ENCODE peak calls at places on chromosome 1, in six cellular contexts. K is foreskin fibroblast; S is CD8-positive, alpha-beta T cell; C is ascending aorta; Y is left ventricle myocardium inferior; B is bronchial epithelial cell. H is an unnamed sample.
A peak's percentile ranks its signal among the peaks of the same experiment; 100 is the strongest.

GRCh38 chr1:118905206-118905605 is 82.9 kb downstream of the TBX15 start:
- DNase-seq in K (no peak), S (no peak), C (no peak), Y (no peak), B (no peak), H (no peak)

GRCh38 chr1:55428944-55429931 is 214.1 kb upstream of the USP24 start:
- DNase-seq in K (peak; percentile 100), S (no peak), C (peak; percentile 69), Y (peak; percentile 24), B (peak; percentile 98), H (no peak)

GRCh38 chr1:192700834-192701271 is 64.9 kb downstream of the RGS13 start:
- DNase-seq in K (peak; percentile 89), S (no peak), C (no peak), Y (no peak), B (peak; percentile 73), H (no peak)

GRCh38 chr1:246569248-246570238 is 3.3 kb downstream of the CNST start:
- DNase-seq in K (no peak), S (no peak), C (no peak), Y (no peak), B (peak; percentile 91), H (no peak)

GRCh38 chr1:44084998-44085675 is 33.5 kb upstream of the KLF17 start:
- DNase-seq in K (peak; percentile 84), S (no peak), C (no peak), Y (no peak), B (peak; percentile 72), H (no peak)

GRCh38 chr1:185292237-185292636 is 24.8 kb downstream of the IVNS1ABP start:
- DNase-seq in K (no peak), S (no peak), C (no peak), Y (peak; percentile 19), B (no peak), H (no peak)

GRCh38 chr1:96234299-96234698 is 487.3 kb upstream of the PTBP2 start:
- DNase-seq in K (peak; percentile 40), S (no peak), C (no peak), Y (peak; percentile 14), B (peak; percentile 74), H (no peak)

GRCh38 chr1:9211291-9211811 is 23.2 kb upstream of the H6PD start:
- DNase-seq in K (peak; percentile 75), S (no peak), C (no peak), Y (no peak), B (no peak), H (no peak)

GRCh38 chr1:16151200-16151708 is 4.6 kb downstream of the EPHA2 start:
- DNase-seq in K (peak; percentile 57), S (no peak), C (no peak), Y (no peak), B (no peak), H (no peak)
- TF ChIP-seq CTCF in K (no peak), S (no peak), C (no peak), Y (peak; percentile 7), B (no peak), H (no peak)

GRCh38 chr1:234839663-234840062 is 229.7 kb upstream of the IRF2BP2 start:
- DNase-seq in K (no peak), S (no peak), C (no peak), Y (no peak), B (no peak), H (no peak)
- TF ChIP-seq CTCF in K (no peak), S (no peak), C (no peak), Y (no peak), B (no peak), H (no peak)

GRCh38 chr1:24111264-24111997 is 504 bp downstream of the MYOM3 start:
- DNase-seq in K (no peak), S (no peak), C (no peak), Y (peak; percentile 43), B (peak; percentile 58), H (no peak)

GRCh38 chr1:24114753-24115152 is 2.8 kb upstream of the MYOM3 start:
- DNase-seq in K (no peak), S (no peak), C (no peak), Y (no peak), B (no peak), H (no peak)

GRCh38 chr1:24111998-24112380 is at the start of gene MYOM3:
- DNase-seq in K (no peak), S (no peak), C (no peak), Y (peak; percentile 74), B (no peak), H (no peak)

GRCh38 chr1:24110642-24111263 is 1.2 kb downstream of the MYOM3 start:
- DNase-seq in K (no peak), S (no peak), C (no peak), Y (peak; percentile 84), B (no peak), H (no peak)

DNA sequence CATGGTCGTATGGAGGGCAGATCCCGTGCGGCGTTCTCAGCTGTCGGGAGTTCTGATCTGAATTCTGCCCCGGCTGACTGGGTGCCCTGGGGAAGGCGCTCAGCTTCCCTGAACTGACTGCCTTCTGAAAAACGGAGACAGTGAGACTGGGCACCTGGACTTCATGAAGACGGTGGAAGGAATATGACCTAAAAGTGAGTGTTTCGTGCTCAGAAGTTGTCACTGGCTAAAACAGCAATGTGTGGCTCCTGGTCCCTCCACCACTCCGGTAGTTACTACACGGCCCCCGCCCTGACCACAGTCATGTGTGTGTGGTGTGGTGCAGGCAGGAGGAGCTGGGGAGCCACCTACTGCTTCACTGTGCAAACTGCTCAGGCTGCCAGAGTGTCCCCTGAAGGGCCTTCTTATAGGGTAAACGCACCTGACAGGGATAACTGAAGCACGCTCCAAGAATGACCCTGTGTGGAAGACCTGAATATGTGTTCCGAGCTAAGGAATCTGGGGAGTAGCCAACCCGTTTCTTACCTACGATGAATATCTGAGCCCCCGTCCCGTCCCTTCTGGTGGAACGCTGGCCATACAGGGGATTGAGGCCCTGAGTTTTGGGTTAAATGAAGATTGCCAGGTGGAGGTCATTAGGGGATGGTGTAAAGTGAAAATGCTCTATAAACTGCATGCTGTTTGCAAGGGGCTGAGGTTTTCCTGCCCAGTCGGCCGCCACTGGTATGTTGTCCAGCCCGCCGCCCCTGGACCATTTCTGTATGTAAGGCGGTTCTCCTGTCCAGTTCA is 640 bp upstream of the MYOM3 start:
- DNase-seq in K (peak; percentile 71), S (peak; percentile 6), C (peak; percentile 46), Y (peak; percentile 74), B (peak; percentile 68), H (peak; percentile 42)
- TF ChIP-seq CTCF in K (peak; percentile 54), S (no peak), C (peak; percentile 82), Y (peak; percentile 62), B (peak; percentile 79), H (no peak)

GRCh38 chr1:17338706-17339493 is 30.9 kb downstream of the PADI4 start:
- DNase-seq in K (no peak), S (no peak), C (no peak), Y (no peak), B (no peak), H (no peak)

GRCh38 chr1:17346046-17346789 is 25.8 kb upstream of the PADI6 start:
- DNase-seq in K (no peak), S (no peak), C (no peak), Y (no peak), B (no peak), H (no peak)

GRCh38 chr1:17340358-17340757 is 31.6 kb upstream of the PADI6 start:
- DNase-seq in K (no peak), S (no peak), C (no peak), Y (no peak), B (peak; percentile 67), H (no peak)

GRCh38 chr1:17339521-17339920 is 31.5 kb downstream of the PADI4 start:
- DNase-seq in K (no peak), S (no peak), C (no peak), Y (no peak), B (no peak), H (no peak)

DNA sequence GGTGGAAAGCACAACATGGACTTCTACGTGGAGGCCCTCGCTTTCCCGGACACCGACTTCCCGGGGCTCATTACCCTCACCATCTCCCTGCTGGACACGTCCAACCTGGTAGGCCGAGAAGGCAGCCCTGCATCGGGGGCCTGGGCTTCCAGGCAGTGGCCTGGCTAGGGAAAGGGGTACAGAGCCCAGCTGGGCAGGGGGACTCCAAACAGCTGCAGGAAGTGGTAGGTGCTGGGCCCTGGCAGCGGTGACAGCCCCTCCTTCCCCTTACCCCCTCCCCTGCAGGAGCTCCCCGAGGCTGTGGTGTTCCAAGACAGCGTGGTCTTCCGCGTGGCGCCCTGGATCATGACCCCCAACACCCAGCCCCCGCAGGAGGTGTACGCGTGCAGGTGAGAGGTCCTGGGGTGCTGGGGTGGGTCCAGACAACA is 30.0 kb upstream of the PADI6 start:
- DNase-seq in K (no peak), S (no peak), C (no peak), Y (no peak), B (no peak), H (no peak)
- TF ChIP-seq CTCF in K (no peak), S (no peak), C (no peak), Y (no peak), B (no peak), H (no peak)

DNA sequence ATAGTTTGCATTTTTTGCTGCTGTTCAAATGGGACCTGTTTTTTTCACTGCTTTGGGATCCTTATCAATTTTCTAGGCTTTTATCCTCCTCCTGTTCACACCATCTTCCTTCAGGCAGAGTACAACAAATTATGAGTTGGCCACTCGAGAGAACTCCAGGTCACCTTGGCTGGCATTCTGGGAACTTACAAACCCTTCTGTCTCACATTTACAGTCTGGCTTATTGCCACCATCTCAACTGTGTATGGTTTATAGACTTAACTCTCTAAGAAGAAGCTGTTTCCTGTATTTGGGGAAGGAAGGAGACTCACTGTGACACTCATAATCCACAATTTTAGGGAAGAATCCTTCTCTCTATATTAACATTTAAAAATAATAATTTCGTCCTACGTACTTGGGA is 5.4 kb upstream of the ZNF691 start:
- DNase-seq in K (peak; percentile 36), S (no peak), C (no peak), Y (no peak), B (no peak), H (no peak)
- TF ChIP-seq CTCF in K (no peak), S (no peak), C (no peak), Y (no peak), B (no peak), H (no peak)

GRCh38 chr1:2443285-2444137 is 31.1 kb upstream of the PEX10 start:
- DNase-seq in K (peak; percentile 71), S (no peak), C (no peak), Y (no peak), B (no peak), H (no peak)
- TF ChIP-seq CTCF in K (peak; percentile 9), S (no peak), C (no peak), Y (peak; percentile 17), B (peak; percentile 3), H (no peak)

GRCh38 chr1:180486092-180486491 is 16.3 kb downstream of the ACBD6 start:
- DNase-seq in K (no peak), S (no peak), C (no peak), Y (no peak), B (no peak), H (no peak)
- TF ChIP-seq CTCF in K (no peak), S (no peak), C (no peak), Y (no peak), B (no peak), H (no peak)

DNA sequence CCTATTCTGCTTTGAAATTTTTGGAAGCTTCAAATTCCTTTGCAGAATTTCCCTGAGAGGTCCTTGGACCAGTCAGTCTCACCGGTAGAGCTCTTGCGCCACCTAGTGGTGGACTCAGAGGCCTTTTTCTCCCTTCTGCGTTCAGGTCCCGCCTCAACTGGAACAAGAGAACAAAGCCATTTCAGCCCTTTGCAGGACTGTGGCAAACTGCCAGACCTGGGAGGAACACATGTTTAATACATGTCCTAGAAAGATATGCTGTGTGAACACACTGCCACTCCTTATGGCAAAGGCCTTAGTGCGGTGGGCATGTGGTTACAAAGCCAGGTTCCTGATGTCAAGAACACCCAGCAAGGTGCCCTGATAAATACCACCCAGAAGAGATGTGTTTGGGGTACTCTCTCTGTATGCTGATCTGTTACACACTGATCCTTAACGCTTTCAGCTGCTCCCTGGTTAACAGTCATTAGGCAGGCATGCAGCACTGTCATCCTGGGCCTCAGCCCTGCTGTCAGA is 82.2 kb upstream of the SSX2IP start:
- DNase-seq in K (peak; percentile 93), S (peak; percentile 25), C (no peak), Y (peak; percentile 56), B (peak; percentile 83), H (peak; percentile 68)
- TF ChIP-seq CTCF in K (peak; percentile 88), S (peak; percentile 95), C (peak; percentile 94), Y (peak; percentile 92), B (peak; percentile 89), H (peak; percentile 98)

H was measured in natural killer cell.